ENCODE peak calls at places on chromosomes 1 and 21, in nine cellular contexts. X is fibroblast of mammary gland, W is stomach, Z is uterus, O is fibroblast of villous mesenchyme, L is GM06990, J is left ventricle myocardium inferior, E is lower lobe of right lung, G is AG10803. Q is an unnamed sample.

GRCh38 chr1:111989531-111990025 is at the start of gene KCND3:
- DNase-seq in J (peak; percentile 53), Z (peak; percentile 47), W (peak; percentile 49), G (peak; percentile 38), E (peak; percentile 50), O (peak; percentile 14), X (peak; percentile 4), L (peak; percentile 14), Q (peak; percentile 7)

GRCh38 chr1:43346636-43347035 is 9.0 kb downstream of the MPL start:
- DNase-seq in O (no peak), E (no peak), G (no peak), X (no peak), L (no peak), Z (no peak), J (no peak), W (peak; percentile 13), Q (no peak)

GRCh38 chr1:92910081-92910480 is 51.2 kb downstream of the DIPK1A start:
- DNase-seq in Z (no peak), L (no peak), X (peak; percentile 72), O (no peak), W (no peak), G (no peak), J (no peak), E (no peak), Q (peak; percentile 68)

GRCh38 chr1:22176258-22176657 is 33.4 kb upstream of the WNT4 start:
- DNase-seq in Z (no peak), J (no peak), X (no peak), O (no peak), W (no peak), L (peak; percentile 35), E (no peak), G (no peak), Q (no peak)

GRCh38 chr1:119582801-119583200 is 65.3 kb downstream of the ZNF697 start:
- DNase-seq in O (peak; percentile 72), L (no peak), X (peak; percentile 66), Z (no peak), W (peak; percentile 32), G (peak; percentile 51), E (peak; percentile 59), J (peak; percentile 29), Q (peak; percentile 79)

GRCh38 chr1:33943978-33944377 is 80.1 kb downstream of the HMGB4 start:
- DNase-seq in G (peak; percentile 68), Z (no peak), L (no peak), J (no peak), W (no peak), E (no peak), X (peak; percentile 78), O (peak; percentile 81), Q (peak; percentile 11)

GRCh38 chr1:42756956-42757891 is 9.6 kb downstream of the P3H1 start:
- DNase-seq in X (peak; percentile 71), J (no peak), Z (no peak), O (peak; percentile 64), E (no peak), L (no peak), W (peak; percentile 25), G (peak; percentile 73), Q (peak; percentile 78)

GRCh38 chr1:150543500-150544143 is 5.6 kb upstream of the ADAMTSL4 start:
- DNase-seq in L (no peak), G (peak; percentile 65), W (no peak), E (no peak), Z (no peak), J (peak; percentile 61), X (peak; percentile 45), O (no peak), Q (peak; percentile 65)

GRCh38 chr1:205168291-205168690 is 43.2 kb downstream of the DSTYK start:
- DNase-seq in J (no peak), O (no peak), W (no peak), E (no peak), L (no peak), X (peak; percentile 70), G (no peak), Z (no peak), Q (peak; percentile 60)

GRCh38 chr1:232968965-232969364 is 18.6 kb downstream of the NTPCR start:
- DNase-seq in X (peak; percentile 78), W (peak; percentile 58), L (no peak), O (no peak), E (no peak), G (peak; percentile 51), J (peak; percentile 61), Z (no peak), Q (peak; percentile 67)

GRCh38 chr1:206029484-206029883 is 5.8 kb upstream of the CTSE start:
- DNase-seq in O (peak; percentile 13), X (peak; percentile 71), Z (peak; percentile 80), E (peak; percentile 66), W (no peak), L (no peak), J (peak; percentile 32), G (peak; percentile 40), Q (peak; percentile 74)

GRCh38 chr1:53326598-53327182 is 1.2 kb downstream of the LRP8 start:
- DNase-seq in W (no peak), O (peak; percentile 21), L (peak; percentile 73), Z (peak; percentile 40), X (peak; percentile 4), J (no peak), E (peak; percentile 54), G (no peak), Q (no peak)

GRCh38 chr1:203769505-203770343 is 4.7 kb downstream of the LAX1 start:
- DNase-seq in Z (peak; percentile 72), L (no peak), X (peak; percentile 93), W (peak; percentile 74), E (peak; percentile 80), J (peak; percentile 63), G (peak; percentile 94), O (peak; percentile 96), Q (peak; percentile 91)

GRCh38 chr1:67557731-67558448 is 127.1 kb upstream of the GADD45A start:
- DNase-seq in J (no peak), L (no peak), E (no peak), O (no peak), Z (no peak), X (no peak), W (no peak), G (no peak), Q (no peak)

GRCh38 chr21:44785620-44786344 is 15.8 kb downstream of the UBE2G2 start:
- DNase-seq in E (no peak), O (peak; percentile 66), W (no peak), Z (no peak), J (no peak), G (no peak), L (no peak), X (peak; percentile 13), Q (no peak)

GRCh38 chr21:41899431-41900202 is 20.5 kb upstream of the PRDM15 start:
- DNase-seq in E (no peak), O (no peak), Z (no peak), J (no peak), W (no peak), G (no peak), X (no peak), L (no peak), Q (no peak)

GRCh38 chr1:201660931-201661822 is 122.2 kb downstream of the NAV1 start:
- DNase-seq in Z (no peak), O (no peak), W (no peak), E (no peak), X (peak; percentile 32), G (peak; percentile 31), J (no peak), L (no peak), Q (no peak)

GRCh38 chr1:8040586-8040985 is 14.5 kb upstream of the ERRFI1 start:
- DNase-seq in X (peak; percentile 100), J (peak; percentile 53), W (peak; percentile 91), E (peak; percentile 73), Z (no peak), G (peak; percentile 95), O (peak; percentile 98), L (no peak), Q (peak; percentile 98)

GRCh38 chr1:9247894-9248293 is 13.3 kb downstream of the H6PD start:
- DNase-seq in J (no peak), W (no peak), G (no peak), O (no peak), X (no peak), Z (no peak), L (no peak), E (no peak), Q (no peak)
- H3K4me3 ChIP-seq in J (no peak overlapping the region), W (no peak overlapping the region), G (no peak overlapping the region), O (no peak overlapping the region), X (no peak overlapping the region), Z (no peak overlapping the region), L (no peak overlapping the region), E (no peak overlapping the region), Q (no peak overlapping the region)

GRCh38 chr1:181152892-181153633 is 64.6 kb downstream of the IER5 start:
- DNase-seq in J (peak; percentile 89), Z (peak; percentile 95), O (peak; percentile 96), L (peak; percentile 81), E (peak; percentile 86), X (peak; percentile 77), W (peak; percentile 85), G (peak; percentile 42), Q (peak; percentile 73)
- TF ChIP-seq CTCF in J (peak; percentile 69), Z (peak; percentile 44), O (peak; percentile 54), L (peak; percentile 48), E (peak; percentile 50), X (peak; percentile 35), W (no peak), G (peak; percentile 34), Q (peak; percentile 42)

DNA sequence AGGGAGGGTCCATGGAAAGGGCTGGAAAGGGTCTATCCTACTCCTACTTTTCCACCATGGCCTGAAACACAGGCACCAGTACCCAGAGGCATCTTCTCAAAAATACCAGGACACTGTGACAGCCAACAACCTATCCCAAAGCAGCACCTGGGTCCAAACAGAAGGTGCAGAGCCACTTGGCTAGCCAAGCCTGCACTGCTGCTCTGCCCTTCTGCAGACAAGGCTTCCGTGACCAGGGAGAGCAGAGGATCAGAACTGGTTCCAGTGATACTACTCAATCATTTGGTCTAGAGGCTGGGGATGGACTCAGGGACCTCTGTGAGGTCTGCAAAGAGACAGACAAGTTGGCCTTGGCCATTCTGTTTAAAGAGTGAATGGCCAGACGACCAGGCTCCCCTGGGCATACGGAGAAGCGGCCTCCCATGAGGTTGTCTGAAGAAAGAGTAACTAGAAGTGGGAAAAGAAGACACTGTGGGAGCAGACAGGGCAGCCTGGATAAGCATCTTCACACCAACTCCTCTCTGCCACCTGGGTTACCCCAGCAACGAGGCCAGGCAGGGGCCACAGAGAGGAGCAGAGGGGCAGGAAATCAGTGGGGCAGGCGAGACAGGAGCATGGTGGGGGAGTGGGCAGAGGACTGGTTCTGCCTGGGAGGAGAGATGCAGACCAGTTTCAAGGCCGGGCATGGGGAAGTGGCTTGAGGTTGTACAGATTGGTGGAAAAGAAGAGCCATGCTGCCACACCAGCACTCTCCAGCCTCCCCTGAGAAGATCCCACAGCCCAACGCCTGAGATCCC is 5.7 kb downstream of the KCNN3 start:
- DNase-seq in L (no peak), X (no peak), J (no peak), E (no peak), G (no peak), O (no peak), Z (no peak), W (no peak), Q (no peak)
- H3K4me3 ChIP-seq in L (no peak overlapping the region), X (no peak overlapping the region), J (no peak overlapping the region), E (no peak overlapping the region), G (no peak overlapping the region), O (no peak overlapping the region), Z (no peak overlapping the region), W (no peak overlapping the region), Q (no peak overlapping the region)

DNA sequence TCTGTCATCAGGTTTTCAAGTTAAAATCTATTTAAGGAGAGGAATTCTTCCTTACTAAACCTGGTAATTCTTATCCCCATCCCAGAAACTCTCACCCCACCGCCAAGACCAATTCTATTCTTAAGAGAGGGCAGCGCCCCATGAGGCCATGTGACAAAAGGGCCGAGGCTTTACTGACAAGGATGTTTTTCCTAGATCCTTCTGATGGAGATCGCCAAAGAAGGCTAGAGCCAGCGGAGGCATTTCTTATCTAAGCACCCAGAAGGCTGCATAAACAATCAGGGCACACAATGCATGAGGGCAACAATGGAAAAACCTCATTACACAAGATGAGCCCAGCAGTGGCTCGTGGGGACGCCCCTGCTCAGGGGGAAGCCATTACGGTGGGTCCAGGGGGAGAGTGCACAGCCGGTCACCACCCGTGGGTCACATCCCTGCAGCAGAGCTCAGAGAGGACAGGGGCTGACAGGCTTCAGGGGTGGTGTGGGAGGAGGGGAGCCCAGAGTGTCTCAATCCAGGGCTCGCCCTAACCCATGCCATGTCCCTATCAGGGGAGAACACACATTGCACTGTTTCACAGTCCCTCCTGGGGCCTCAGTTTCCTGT is 88.7 kb downstream of the ITPKB start:
- DNase-seq in E (peak; percentile 42), L (no peak), G (no peak), Z (no peak), J (peak; percentile 15), O (no peak), X (no peak), W (no peak), Q (no peak)
- TF ChIP-seq CTCF in E (no peak), L (no peak), G (no peak), Z (no peak), J (no peak), O (no peak), X (no peak), W (no peak), Q (no peak)

Q was measured in cardiac fibroblast.